ENCODE peak calls at places on chromosomes 7 and 10, in seven cellular contexts. B is SK-N-SH, C is GM12891, S is H1, Q is GM12878, M is K562, Z is HepG2. P is an unnamed sample.

GRCh38 chr10:120741415-120741814 is 109.7 kb upstream of the WDR11 start:
- DNase-seq in M (no peak), Z (peak), Q (no peak), S (no peak), C (no peak), B (no peak), P (no peak)

GRCh38 chr7:105691029-105691691 is 109.9 kb upstream of the EFCAB10 start:
- DNase-seq in Z (no peak), M (no peak), Q (no peak), S (no peak), B (no peak), C (no peak), P (peak)

GRCh38 chr10:116014859-116015258 is 258.1 kb downstream of the GFRA1 start:
- DNase-seq in C (peak), S (no peak), B (no peak), M (no peak), Z (no peak), Q (no peak), P (no peak)

GRCh38 chr7:31958216-31958615 is 112.0 kb downstream of the PDE1C start:
- DNase-seq in M (no peak), Z (no peak), S (no peak), C (no peak), B (no peak), Q (no peak), P (no peak)

GRCh38 chr7:115840702-115841101 is 189.9 kb downstream of the TFEC start:
- DNase-seq in B (no peak), S (no peak), Q (no peak), M (no peak), C (no peak), Z (no peak), P (no peak)

GRCh38 chr7:1359051-1359400 is 100.2 kb downstream of the MICALL2 start:
- DNase-seq in S (no peak), Z (no peak), M (no peak), B (peak), C (no peak), Q (no peak), P (no peak)

GRCh38 chr10:110803830-110804338 is 67.8 kb upstream of the PDCD4 start:
- DNase-seq in Q (peak), B (peak), C (no peak), M (peak), Z (peak), S (peak), P (no peak)

GRCh38 chr10:26540601-26541000 is 102.5 kb downstream of the APBB1IP start:
- DNase-seq in C (peak), M (no peak), Q (peak), B (no peak), Z (no peak), S (no peak), P (no peak)

GRCh38 chr7:132298782-132299181 is 277.5 kb downstream of the PLXNA4 start:
- DNase-seq in Q (no peak), C (no peak), Z (no peak), B (no peak), S (no peak), M (no peak), P (no peak)

GRCh38 chr10:91190876-91191580 is 29.4 kb upstream of the PCGF5 start:
- DNase-seq in Z (no peak), B (no peak), Q (no peak), C (no peak), M (no peak), S (no peak), P (no peak)

GRCh38 chr7:83936056-83936703 is 258.4 kb downstream of the SEMA3A start:
- DNase-seq in C (peak), B (peak), Q (no peak), S (peak), M (peak), Z (peak), P (peak)

GRCh38 chr10:79268717-79269116 is 78.6 kb upstream of the PPIF start:
- DNase-seq in S (no peak), C (no peak), B (no peak), Q (no peak), M (no peak), Z (no peak), P (no peak)

GRCh38 chr10:29669149-29669548 is 34.4 kb upstream of the SVIL start:
- DNase-seq in C (no peak), Z (no peak), B (no peak), Q (no peak), M (no peak), S (no peak), P (no peak)

GRCh38 chr7:51346136-51346535 is 29.5 kb upstream of the COBL start:
- DNase-seq in C (no peak), B (no peak), Q (no peak), M (no peak), Z (no peak), S (no peak), P (no peak)

GRCh38 chr7:128437426-128438332 is 18.0 kb upstream of the HILPDA start:
- DNase-seq in Z (no peak), C (no peak), M (no peak), Q (no peak), B (no peak), S (no peak), P (no peak)

GRCh38 chr10:120392245-120392644 is 64.8 kb upstream of the PLPP4 start:
- DNase-seq in B (no peak), S (peak), Z (no peak), M (no peak), C (no peak), Q (no peak), P (no peak)

GRCh38 chr7:158996214-158997109 is 140.1 kb downstream of the DYNC2I1 start:
- DNase-seq in Q (no peak), Z (no peak), S (no peak), M (no peak), C (no peak), B (no peak), P (no peak)
- TF ChIP-seq TAF1 in Q (no peak), Z (no peak), S (no peak), M (no peak), C (no peak), B (no peak), P (no peak)

DNA sequence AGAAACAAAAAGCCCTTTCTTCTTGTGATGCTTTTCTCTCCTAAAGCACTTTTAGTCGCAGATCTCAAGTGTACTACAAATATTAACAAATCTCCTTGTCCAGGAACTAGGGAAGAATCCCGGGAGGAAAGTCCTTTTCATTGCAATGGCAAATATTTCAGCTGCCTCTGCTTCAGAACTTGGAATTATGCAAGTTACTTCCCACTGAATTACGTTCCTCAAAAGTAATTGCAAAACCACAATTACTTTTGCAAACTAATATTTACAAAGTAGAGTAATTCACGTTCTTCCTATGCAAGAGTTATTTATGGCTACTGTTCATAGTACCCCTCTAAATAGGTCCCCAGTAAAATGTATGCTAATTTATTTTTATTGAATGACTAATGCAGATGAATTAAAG is 14.5 kb downstream of the PRKCQ start:
- DNase-seq in M (no peak), C (no peak), Q (no peak), S (no peak), Z (no peak), B (no peak), P (no peak)
- TF ChIP-seq POLR2AphosphoS5 in M (no peak), C (no peak), Q (no peak), S (no peak), Z (no peak), B (no peak), P (no peak)

DNA sequence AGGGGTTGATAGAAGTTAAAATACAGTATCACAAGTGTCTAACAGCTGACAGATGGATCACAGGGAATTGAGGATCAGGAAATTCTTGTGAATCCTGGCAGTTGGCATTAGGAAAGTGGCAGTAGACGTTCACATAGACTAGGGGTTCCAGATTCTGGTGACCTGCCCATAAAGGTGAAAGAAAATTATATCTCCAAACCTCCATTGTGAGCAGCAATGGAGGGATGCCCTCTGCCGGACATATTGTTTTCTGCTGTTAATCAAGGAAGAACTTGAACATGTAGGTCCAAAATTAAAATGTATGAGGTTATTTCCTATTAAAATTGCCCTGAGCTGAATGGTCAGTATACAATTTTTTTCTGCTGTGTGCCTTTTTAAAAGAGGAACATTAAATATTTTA is 5.1 kb downstream of the NME8 start:
- DNase-seq in S (no peak), Q (no peak), C (no peak), Z (peak), B (peak), M (peak), P (no peak)
- TF ChIP-seq TAF1 in S (no peak), Q (no peak), C (no peak), Z (no peak), B (no peak), M (no peak), P (no peak)

DNA sequence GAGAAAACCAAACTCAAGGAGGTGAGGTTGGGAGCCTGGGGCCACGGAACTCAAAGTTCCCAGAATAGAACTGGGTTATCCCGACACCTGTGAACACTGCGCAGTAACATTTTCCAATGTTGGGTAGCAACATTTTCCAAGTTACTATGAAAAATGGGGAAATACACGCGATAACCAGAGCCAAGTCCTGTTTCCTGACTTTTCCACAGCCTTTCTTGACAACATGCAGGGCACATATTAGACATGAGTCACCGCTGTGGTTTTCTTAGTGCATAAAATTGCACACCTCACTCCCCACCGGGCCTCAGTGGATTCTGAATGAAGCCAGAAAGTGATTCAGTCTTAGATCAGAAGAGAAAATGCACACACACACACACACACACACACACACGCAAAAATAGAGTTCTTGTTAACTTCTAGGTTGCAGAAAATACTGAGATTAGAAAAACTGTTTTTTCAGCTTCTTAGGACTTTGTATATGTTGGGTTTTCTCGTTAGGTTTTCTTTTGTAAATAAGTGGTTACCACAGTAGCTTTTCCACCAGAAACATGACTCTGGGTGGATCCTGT is 70.0 kb downstream of the CAMK1D start:
- DNase-seq in S (no peak), Z (no peak), M (no peak), Q (no peak), C (no peak), B (no peak), P (no peak)
- TF ChIP-seq POLR2AphosphoS5 in S (no peak), Z (no peak), M (no peak), Q (no peak), C (no peak), B (peak), P (no peak)

DNA sequence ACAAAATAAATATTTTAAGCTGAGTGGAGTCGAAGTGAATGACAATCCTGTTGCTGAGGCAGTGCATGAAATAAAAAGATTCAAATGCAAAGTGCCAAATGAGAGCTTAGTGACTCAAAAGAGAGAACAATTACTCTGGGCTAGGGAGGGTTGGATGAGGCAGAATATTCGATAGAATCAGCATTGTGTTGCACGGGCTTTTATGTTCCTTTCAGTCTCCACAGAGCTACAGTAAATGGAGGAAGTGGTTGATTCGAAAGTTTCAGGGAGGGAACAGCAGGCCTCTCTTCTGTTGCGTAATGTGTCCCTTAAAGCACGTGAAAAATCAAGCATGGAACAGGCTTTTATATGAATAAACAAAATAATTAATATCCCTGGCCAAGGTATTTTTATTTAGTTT is 599.3 kb upstream of the CELF2 start:
- DNase-seq in Q (peak), S (no peak), M (no peak), B (no peak), C (peak), Z (no peak), P (peak)
- TF ChIP-seq TAF1 in Q (no peak), S (no peak), M (no peak), B (no peak), C (no peak), Z (no peak), P (no peak)

GRCh38 chr7:80722596-80723141 is 84.2 kb downstream of the CD36 start:
- DNase-seq in B (no peak), S (no peak), C (no peak), Z (peak), M (no peak), Q (no peak), P (no peak)
- TF ChIP-seq POLR2AphosphoS5 in B (peak), S (no peak), C (no peak), Z (no peak), M (no peak), Q (no peak), P (no peak)

GRCh38 chr10:80497187-80498038 is 40.3 kb upstream of the SH2D4B start:
- DNase-seq in C (no peak), B (no peak), Q (no peak), S (no peak), M (peak), Z (no peak), P (no peak)
- TF ChIP-seq TAF1 in C (no peak), B (no peak), Q (no peak), S (no peak), M (peak), Z (no peak), P (no peak)

GRCh38 chr7:43584200-43584586 is 1.3 kb downstream of the STK17A start:
- DNase-seq in Q (no peak), Z (peak), M (no peak), S (no peak), C (no peak), B (no peak), P (no peak)
- TF ChIP-seq POLR2AphosphoS5 in Q (peak), Z (no peak), M (no peak), S (no peak), C (no peak), B (no peak), P (no peak)